ENCODE peak calls at places on chromosome 12, in nine cellular contexts. J is NCI-H2081; K is NCI-H774; U is stomach; I is adrenal gland; T is KG1; Z is effector memory CD8-positive, alpha-beta T cell; X is Peyer's patch; O is foreskin fibroblast. H is an unnamed sample.

GRCh38 chr12:54704187-54704586 is 56.0 kb upstream of the DCD start:
- DNase-seq in J (no peak), K (no peak), U (no peak), I (no peak), T (no peak), Z (no peak), X (no peak), O (no peak), H (no peak)

GRCh38 chr12:82817368-82817767 is 130.7 kb downstream of the TMTC2 start:
- DNase-seq in J (no peak), K (no peak), U (no peak), I (no peak), T (no peak), Z (no peak), X (no peak), O (peak), H (no peak)

GRCh38 chr12:46071769-46072624 is 81.6 kb upstream of the SCAF11 start:
- DNase-seq in J (peak), K (peak), U (peak), I (peak), T (peak), Z (peak), X (peak), O (peak), H (peak)

GRCh38 chr12:466039-466438 is 6.3 kb downstream of the B4GALNT3 start:
- DNase-seq in J (no peak), K (no peak), U (peak), I (no peak), T (no peak), Z (no peak), X (no peak), O (no peak), H (no peak)

GRCh38 chr12:59122784-59123183 is 202.5 kb upstream of the LRIG3 start:
- DNase-seq in J (no peak), K (no peak), U (no peak), I (no peak), T (no peak), Z (no peak), X (no peak), O (peak), H (no peak)

GRCh38 chr12:102343361-102344121 is 136.8 kb downstream of the IGF1 start:
- DNase-seq in J (no peak), K (no peak), U (no peak), I (no peak), T (no peak), Z (no peak), X (no peak), O (peak), H (no peak)

GRCh38 chr12:104604070-104604994 is 147.6 kb downstream of the CHST11 start:
- DNase-seq in J (no peak), K (no peak), U (peak), I (peak), T (peak), Z (peak), X (no peak), O (peak), H (no peak)

GRCh38 chr12:124667671-124668337 is 100.4 kb upstream of the NCOR2 start:
- DNase-seq in J (peak), K (peak), U (peak), I (no peak), T (no peak), Z (no peak), X (no peak), O (no peak), H (no peak)

GRCh38 chr12:27142102-27142721 is 59.8 kb upstream of the C12orf71 start:
- DNase-seq in J (peak), K (peak), U (peak), I (peak), T (peak), Z (peak), X (no peak), O (peak), H (no peak)

GRCh38 chr12:132588319-132588718 is 22.1 kb downstream of the LRCOL1 start:
- DNase-seq in J (no peak), K (no peak), U (no peak), I (no peak), T (no peak), Z (no peak), X (no peak), O (no peak), H (no peak)